ENCODE peak calls at places on chromosomes 4 and X, in five cellular contexts. J is heart left ventricle, D is lower leg skin, R is tibial nerve, Q is body of pancreas. T is an unnamed sample.

GRCh38 chr4:145883173-145883572 is 55.5 kb downstream of the ZNF827 start:
- DNase-seq in Q (no peak), J (no peak), R (no peak), D (no peak), T (no peak)

GRCh38 chr4:159018062-159018629 is 84.7 kb upstream of the RAPGEF2 start:
- DNase-seq in Q (peak), R (no peak), D (no peak), J (peak), T (no peak)

GRCh38 chr4:139279723-139280620 is at the start of gene MGARP:
- DNase-seq in Q (no peak), J (peak), D (no peak), R (no peak), T (no peak)

GRCh38 chr4:94939791-94940530 is 182.2 kb downstream of the BMPR1B start:
- DNase-seq in R (no peak), D (no peak), Q (no peak), J (no peak), T (no peak)

GRCh38 chr4:74627516-74627915 is 166.8 kb downstream of the BTC start:
- DNase-seq in D (no peak), Q (no peak), J (no peak), R (no peak), T (no peak)

GRCh38 chr4:143489116-143489515 is 24.4 kb upstream of the SMARCA5 start:
- DNase-seq in R (no peak), J (no peak), Q (no peak), D (no peak), T (no peak)

GRCh38 chr4:85302756-85303155 is 172.2 kb upstream of the ARHGAP24 start:
- DNase-seq in R (no peak), J (no peak), D (no peak), Q (no peak), T (no peak)

GRCh38 chrX:14607446-14607845 is 78.1 kb downstream of the GLRA2 start:
- DNase-seq in J (no peak), R (no peak), D (no peak), Q (no peak), T (no peak)

GRCh38 chrX:70132877-70133302 is 357 bp upstream of the IGBP1 start:
- DNase-seq in J (no peak), D (no peak), R (no peak), Q (no peak), T (no peak)

GRCh38 chr4:86675548-86675947 is 81.4 kb downstream of the PTPN13 start:
- DNase-seq in Q (no peak), R (no peak), J (no peak), D (no peak), T (no peak)

GRCh38 chr4:8297691-8298485 is 28.3 kb downstream of the HTRA3 start:
- DNase-seq in D (peak), Q (no peak), R (no peak), J (peak), T (peak)

GRCh38 chr4:68346461-68346860 is 3.4 kb downstream of the YTHDC1 start:
- DNase-seq in J (no peak), R (no peak), Q (no peak), D (no peak), T (no peak)

GRCh38 chr4:73978886-73979285 is 2.9 kb downstream of the PF4 start:
- DNase-seq in D (no peak), J (no peak), R (no peak), Q (no peak), T (no peak)

GRCh38 chr4:151193414-151193813 is 83.5 kb upstream of the PRSS48 start:
- DNase-seq in D (no peak), J (no peak), R (no peak), Q (no peak), T (no peak)

GRCh38 chr4:168388890-168389289 is 70.3 kb upstream of the DDX60 start:
- DNase-seq in Q (no peak), J (no peak), R (no peak), D (no peak), T (no peak)

GRCh38 chrX:154735695-154736393 is 15.0 kb downstream of the GAB3 start:
- DNase-seq in D (no peak), J (peak), R (no peak), Q (peak), T (peak)

GRCh38 chr4:83282049-83282535 is 2.5 kb downstream of the COQ2 start:
- DNase-seq in R (no peak), Q (peak), D (no peak), J (no peak), T (peak)

GRCh38 chr4:123613586-123614344 is 217.2 kb downstream of the SPRY1 start:
- DNase-seq in D (no peak), R (no peak), J (no peak), Q (no peak), T (no peak)

GRCh38 chr4:173511787-173512361 is 18.2 kb downstream of the HAND2 start:
- DNase-seq in D (peak), Q (no peak), J (no peak), R (no peak), T (no peak)

GRCh38 chrX:104565791-104566687 is at the start of gene IL1RAPL2:
- DNase-seq in D (no peak), Q (peak), J (peak), R (no peak), T (peak)

GRCh38 chr4:23022032-23022431 is 329.3 kb downstream of the GBA3 start:
- DNase-seq in D (no peak), R (no peak), J (no peak), Q (no peak), T (no peak)

GRCh38 chrX:70436380-70436779 is 8.3 kb upstream of the DLG3 start:
- DNase-seq in D (no peak), J (no peak), Q (no peak), R (no peak), T (no peak)

GRCh38 chr4:26061248-26061986 is 147.4 kb downstream of the SMIM20 start:
- DNase-seq in J (no peak), R (no peak), Q (peak), D (peak), T (no peak)

GRCh38 chr4:2761035-2761923 is 5.1 kb upstream of the TNIP2 start:
- DNase-seq in Q (peak), D (no peak), J (no peak), R (no peak), T (peak)

GRCh38 chr4:127400736-127401346 is 231.9 kb upstream of the INTU start:
- DNase-seq in D (no peak), J (peak), Q (peak), R (peak), T (peak)

GRCh38 chr4:27242217-27242616 is 381.6 kb downstream of the STIM2 start:
- DNase-seq in J (no peak), Q (no peak), D (no peak), R (no peak), T (no peak)

GRCh38 chr4:110344165-110344564 is 131.8 kb upstream of the ENPEP start:
- DNase-seq in Q (no peak), R (no peak), D (no peak), J (no peak), T (peak)

GRCh38 chr4:10456270-10457254 is 664 bp downstream of the ZNF518B start:
- DNase-seq in Q (peak), R (no peak), D (no peak), J (peak), T (peak)

GRCh38 chr4:46894841-46895240 is 14.2 kb downstream of the COX7B2 start:
- DNase-seq in R (no peak), Q (no peak), D (no peak), J (no peak), T (no peak)

GRCh38 chr4:5689065-5689464 is 19.3 kb downstream of the EVC2 start:
- DNase-seq in R (no peak), D (no peak), Q (no peak), J (no peak), T (no peak)

DNA sequence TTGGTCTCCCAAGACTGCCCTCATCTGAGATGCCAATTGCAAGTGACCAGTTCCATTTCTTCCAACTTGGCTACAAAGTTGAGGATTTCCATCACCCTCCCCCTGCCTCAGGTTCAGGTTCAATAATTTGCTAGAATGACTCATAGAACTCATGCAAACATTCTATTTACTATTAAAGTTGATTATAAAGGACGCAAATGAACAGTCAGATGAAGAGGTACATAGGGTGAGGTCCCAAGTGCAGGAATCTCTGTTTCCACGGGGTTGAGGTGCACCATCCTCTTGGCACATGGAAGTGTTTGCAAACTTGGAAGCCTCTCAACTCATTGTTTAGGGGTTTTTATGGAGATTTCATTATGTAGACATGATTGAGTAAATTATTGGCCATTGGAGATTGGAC is 41.0 kb downstream of the FGFBP1 start:
- DNase-seq in R (no peak), Q (no peak), J (no peak), D (peak), T (no peak)
- TF ChIP-seq POLR2A in R (no peak), Q (no peak), J (no peak), D (no peak), T (no peak)

GRCh38 chrX:9392445-9392844 is 72.4 kb upstream of the TBL1X start:
- DNase-seq in D (no peak), J (no peak), R (no peak), Q (no peak), T (no peak)

GRCh38 chrX:9388450-9388849 is 76.4 kb upstream of the TBL1X start:
- DNase-seq in Q (no peak), J (no peak), R (no peak), D (no peak), T (no peak)

GRCh38 chrX:9393571-9393970 is 71.3 kb upstream of the TBL1X start:
- DNase-seq in D (no peak), Q (no peak), J (no peak), R (no peak), T (no peak)

GRCh38 chrX:9390693-9391368 is 74.0 kb upstream of the TBL1X start:
- DNase-seq in Q (no peak), R (no peak), J (no peak), D (peak), T (no peak)

GRCh38 chrX:9390121-9390520 is 74.7 kb upstream of the TBL1X start:
- DNase-seq in R (no peak), Q (no peak), D (no peak), J (no peak), T (no peak)
- TF ChIP-seq POLR2A in R (no peak), Q (no peak), D (no peak), J (no peak), T (no peak)

GRCh38 chr4:724131-724530 is 18.5 kb downstream of the PCGF3 start:
- DNase-seq in J (no peak), D (no peak), R (no peak), Q (no peak), T (peak)
- TF ChIP-seq POLR2A in J (no peak), D (no peak), R (no peak), Q (no peak), T (no peak)

GRCh38 chr4:40992472-40993298 is 221.7 kb downstream of the APBB2 start:
- DNase-seq in Q (peak), D (no peak), R (no peak), J (no peak), T (no peak)
- TF ChIP-seq POLR2A in Q (no peak), D (no peak), R (no peak), J (no peak), T (no peak)

GRCh38 chrX:150984164-150984824 is 1.2 kb downstream of the HMGB3 start:
- DNase-seq in R (no peak), D (no peak), J (no peak), Q (no peak), T (no peak)

GRCh38 chrX:150982235-150982785 is 825 bp upstream of the HMGB3 start:
- DNase-seq in D (no peak), R (no peak), J (no peak), Q (no peak), T (no peak)

GRCh38 chrX:150980711-150981110 is 2.4 kb upstream of the HMGB3 start:
- DNase-seq in J (no peak), Q (no peak), D (no peak), R (no peak), T (no peak)

GRCh38 chrX:150983526-150984163 is 510 bp downstream of the HMGB3 start:
- DNase-seq in D (no peak), Q (no peak), J (no peak), R (no peak), T (no peak)

GRCh38 chrX:150982786-150983525 is at the start of gene HMGB3:
- DNase-seq in Q (peak), D (peak), J (peak), R (peak), T (peak)
- TF ChIP-seq POLR2A in Q (peak), D (no peak), J (no peak), R (peak), T (peak)

T was measured in transverse colon.